ENCODE peak calls at places on chromosomes 16 and 17, in four cellular contexts. One of them, this sample, is unnamed.

GRCh38 chr17:56593741-56594527 is 435 bp downstream of the NOG start:
- DNase-seq in GM23248: peak
- DNase-seq in SK-N-SH: peak
- DNase-seq in GM23338: peak
- DNase-seq in this sample: peak

GRCh38 chr17:74652020-74652419 is 28.5 kb upstream of the CD300E start:
- DNase-seq in SK-N-SH: peak
- DNase-seq in GM23248: no peak
- DNase-seq in GM23338: no peak
- DNase-seq in this sample: no peak

GRCh38 chr17:36082062-36082461 is 7.9 kb downstream of the CCL3 start:
- DNase-seq in SK-N-SH: no peak
- DNase-seq in GM23338: no peak
- DNase-seq in GM23248: no peak
- DNase-seq in this sample: peak

GRCh38 chr17:45096141-45096540 is 35.0 kb downstream of the NMT1 start:
- DNase-seq in GM23338: peak
- DNase-seq in SK-N-SH: no peak
- DNase-seq in GM23248: peak
- DNase-seq in this sample: no peak

GRCh38 chr16:8622315-8622656 is 788 bp downstream of the METTL22 start:
- DNase-seq in SK-N-SH: peak
- DNase-seq in GM23338: no peak
- DNase-seq in GM23248: no peak
- DNase-seq in this sample: peak

GRCh38 chr17:57739402-57740224 is 5.5 kb downstream of the CCDC182 start:
- DNase-seq in SK-N-SH: peak
- DNase-seq in GM23248: peak
- DNase-seq in GM23338: peak
- DNase-seq in this sample: peak

GRCh38 chr17:39455919-39456318 is 4.9 kb upstream of the MED1 start:
- DNase-seq in GM23338: no peak
- DNase-seq in GM23248: no peak
- DNase-seq in SK-N-SH: no peak
- DNase-seq in this sample: no peak

GRCh38 chr17:20010099-20010863 is 1.1 kb downstream of the SPECC1 start:
- DNase-seq in SK-N-SH: peak
- DNase-seq in GM23338: peak
- DNase-seq in GM23248: peak
- DNase-seq in this sample: peak

GRCh38 chr16:59913666-59914065 is 1179.5 kb upstream of the GOT2 start:
- DNase-seq in GM23248: no peak
- DNase-seq in GM23338: no peak
- DNase-seq in SK-N-SH: no peak
- DNase-seq in this sample: no peak

DNA sequence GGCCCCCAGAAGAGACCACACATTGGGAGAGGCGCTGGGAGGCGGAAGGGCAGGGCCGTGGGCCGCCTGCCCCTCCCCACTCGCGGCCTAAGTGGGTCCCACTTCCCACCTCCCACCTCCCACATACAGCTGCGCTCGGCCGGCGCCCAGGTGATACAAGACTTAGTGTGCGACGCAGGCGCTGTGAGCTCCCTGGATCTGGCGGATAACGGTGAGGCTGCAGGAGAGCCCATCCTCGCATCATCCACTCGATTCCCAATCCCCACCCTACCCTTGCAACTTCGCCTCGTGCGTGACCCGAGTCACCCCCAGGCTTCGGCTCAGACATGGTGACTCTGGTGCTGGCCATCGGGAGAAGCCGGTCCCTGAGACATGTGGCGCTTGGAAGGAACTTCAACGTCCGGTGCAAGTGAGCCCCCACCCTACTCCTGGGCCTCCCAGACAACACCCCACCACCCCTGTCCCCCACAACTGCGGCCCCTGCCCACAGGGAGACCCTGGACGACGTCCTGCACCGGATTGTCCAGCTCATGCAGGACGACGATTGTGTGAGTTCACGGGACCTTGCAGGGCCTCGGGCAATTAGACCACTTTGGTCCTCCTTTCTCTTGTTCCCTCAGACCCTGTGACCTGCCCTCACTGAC is 3.9 kb downstream of the CARMIL2 start:
- DNase-seq in SK-N-SH: no peak
- DNase-seq in GM23338: peak
- DNase-seq in GM23248: no peak
- DNase-seq in this sample: no peak
- TF ChIP-seq EZH2phosphoT487 in SK-N-SH: no peak
- TF ChIP-seq EZH2phosphoT487 in GM23338: no peak
- TF ChIP-seq EZH2phosphoT487 in GM23248: no peak
- TF ChIP-seq EZH2phosphoT487 in this sample: no peak

GRCh38 chr16:48526958-48527331 is 83.0 kb downstream of the N4BP1 start:
- DNase-seq in GM23338: no peak
- DNase-seq in GM23248: no peak
- DNase-seq in SK-N-SH: no peak
- DNase-seq in this sample: no peak
- H3K4me3 ChIP-seq in GM23338: no peak
- H3K4me3 ChIP-seq in GM23248: no peak
- H3K4me3 ChIP-seq in SK-N-SH: no peak
- H3K4me3 ChIP-seq in this sample: no peak

DNA sequence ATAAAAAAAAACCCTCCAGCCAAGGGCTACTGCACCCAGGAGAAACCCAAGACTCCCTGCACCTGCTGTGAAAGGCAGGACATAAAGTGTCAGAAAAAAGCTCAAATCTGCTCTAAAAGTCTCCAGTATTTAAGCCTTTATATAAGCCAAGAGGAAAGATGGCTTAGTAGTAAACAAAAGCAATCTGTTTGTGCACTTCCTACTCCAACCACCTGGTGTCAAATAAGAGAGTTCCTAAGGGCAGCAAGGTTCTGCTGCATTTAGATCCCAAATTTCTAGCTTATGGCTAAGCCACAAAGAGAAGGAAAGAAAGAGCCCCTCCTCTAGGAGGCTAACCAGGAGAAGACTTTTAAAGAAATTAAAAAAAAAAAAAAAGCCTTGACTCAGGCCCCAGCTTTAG is 20.6 kb downstream of the ACSM1 start:
- DNase-seq in GM23338: no peak
- DNase-seq in SK-N-SH: no peak
- DNase-seq in GM23248: no peak
- DNase-seq in this sample: no peak
- TF ChIP-seq EZH2phosphoT487 in GM23338: no peak
- TF ChIP-seq EZH2phosphoT487 in SK-N-SH: no peak
- TF ChIP-seq EZH2phosphoT487 in GM23248: no peak
- TF ChIP-seq EZH2phosphoT487 in this sample: no peak

GRCh38 chr17:34582185-34582900 is 3.0 kb downstream of the TMEM132E start:
- DNase-seq in GM23248: peak
- DNase-seq in GM23338: peak
- DNase-seq in SK-N-SH: peak
- DNase-seq in this sample: no peak

GRCh38 chr17:34582901-34583245 is 3.5 kb downstream of the TMEM132E start:
- DNase-seq in GM23248: no peak
- DNase-seq in SK-N-SH: no peak
- DNase-seq in GM23338: no peak
- DNase-seq in this sample: no peak

GRCh38 chr17:34579979-34580684 is 750 bp downstream of the TMEM132E start:
- DNase-seq in SK-N-SH: peak
- DNase-seq in GM23248: peak
- DNase-seq in GM23338: peak
- DNase-seq in this sample: peak

GRCh38 chr17:34580685-34581445 is 1.5 kb downstream of the TMEM132E start:
- DNase-seq in SK-N-SH: peak
- DNase-seq in GM23248: peak
- DNase-seq in GM23338: peak
- DNase-seq in this sample: no peak

GRCh38 chr17:34581446-34582184 is 2.2 kb downstream of the TMEM132E start:
- DNase-seq in GM23338: peak
- DNase-seq in GM23248: peak
- DNase-seq in SK-N-SH: peak
- DNase-seq in this sample: no peak
- H3K4me3 ChIP-seq in GM23338: peak
- H3K4me3 ChIP-seq in GM23248: peak
- H3K4me3 ChIP-seq in SK-N-SH: no peak
- H3K4me3 ChIP-seq in this sample: no peak

GRCh38 chr16:83706394-83706793 is 101.4 kb upstream of the HSBP1 start:
- DNase-seq in SK-N-SH: no peak
- DNase-seq in GM23248: peak
- DNase-seq in GM23338: no peak
- DNase-seq in this sample: no peak
- TF ChIP-seq EZH2phosphoT487 in SK-N-SH: no peak
- TF ChIP-seq EZH2phosphoT487 in GM23248: no peak
- TF ChIP-seq EZH2phosphoT487 in GM23338: no peak
- TF ChIP-seq EZH2phosphoT487 in this sample: no peak

DNA sequence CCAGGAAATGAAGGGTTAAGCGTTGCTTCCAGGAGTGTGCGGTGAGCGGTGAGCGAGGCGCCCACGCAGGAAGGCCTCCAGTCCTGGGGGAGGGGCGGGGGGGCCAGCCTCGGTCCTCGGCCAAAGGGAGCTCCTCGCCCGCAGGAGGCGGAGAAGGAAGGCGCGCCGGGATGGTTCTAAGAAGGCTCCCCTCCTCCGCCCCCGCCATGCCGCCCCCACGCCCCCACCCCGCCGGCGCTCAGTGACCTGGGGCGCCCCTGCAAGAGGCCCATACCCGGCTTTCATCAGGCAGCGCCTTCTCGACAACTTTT is 2.2 kb downstream of the RBFOX3 start:
- DNase-seq in SK-N-SH: no peak
- DNase-seq in GM23338: no peak
- DNase-seq in GM23248: no peak
- DNase-seq in this sample: no peak
- H3K4me3 ChIP-seq in SK-N-SH: no peak
- H3K4me3 ChIP-seq in GM23338: peak
- H3K4me3 ChIP-seq in GM23248: no peak
- H3K4me3 ChIP-seq in this sample: no peak

GRCh38 chr16:12758031-12758669 is 45.5 kb downstream of the CPPED1 start:
- DNase-seq in GM23248: no peak
- DNase-seq in SK-N-SH: peak
- DNase-seq in GM23338: no peak
- DNase-seq in this sample: no peak

GRCh38 chr16:12757546-12757945 is 46.1 kb downstream of the CPPED1 start:
- DNase-seq in GM23248: no peak
- DNase-seq in GM23338: no peak
- DNase-seq in SK-N-SH: no peak
- DNase-seq in this sample: no peak

GRCh38 chr16:12763517-12763916 is 40.2 kb downstream of the CPPED1 start:
- DNase-seq in SK-N-SH: peak
- DNase-seq in GM23338: no peak
- DNase-seq in GM23248: no peak
- DNase-seq in this sample: no peak

GRCh38 chr16:12758670-12759558 is 44.8 kb downstream of the CPPED1 start:
- DNase-seq in SK-N-SH: no peak
- DNase-seq in GM23338: no peak
- DNase-seq in GM23248: no peak
- DNase-seq in this sample: no peak

DNA sequence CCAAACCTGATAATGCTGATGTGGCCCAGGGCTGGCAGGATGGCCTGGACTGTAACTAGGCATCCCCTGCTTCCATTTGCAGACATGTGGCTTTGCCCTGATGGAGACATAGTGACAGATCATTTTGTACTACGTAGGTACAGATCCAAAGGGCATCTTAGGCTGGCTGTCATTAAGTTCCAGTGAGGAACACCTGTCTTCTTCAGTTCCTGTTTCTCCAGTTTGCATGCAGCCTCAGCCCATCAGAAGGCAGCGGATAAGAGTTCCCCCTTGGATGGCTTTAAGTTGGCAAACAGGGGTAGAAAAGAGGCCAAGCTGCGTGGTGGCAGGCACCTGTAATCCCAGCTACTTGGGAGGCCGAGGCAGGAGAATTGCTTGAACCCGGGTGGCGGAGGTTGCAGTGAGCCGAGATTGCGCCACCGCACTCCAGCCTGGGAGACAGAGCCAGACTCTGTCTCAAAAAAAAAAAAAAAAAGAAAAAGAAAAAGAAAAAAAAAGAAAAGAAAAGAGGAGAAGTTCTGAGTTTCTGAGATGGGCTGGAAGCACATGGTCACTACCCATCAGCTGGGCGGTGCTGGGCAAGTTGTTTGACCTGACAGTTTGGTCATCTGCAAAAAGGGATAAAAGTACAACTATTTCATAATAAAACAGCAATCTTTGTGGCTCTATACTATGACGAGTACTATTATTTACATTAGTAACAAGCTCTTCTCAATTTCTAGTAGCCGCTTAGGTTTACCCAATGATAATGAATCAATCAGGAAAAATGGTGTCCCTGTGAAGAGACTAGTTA is 42.7 kb downstream of the CPPED1 start:
- DNase-seq in SK-N-SH: no peak
- DNase-seq in GM23248: no peak
- DNase-seq in GM23338: no peak
- DNase-seq in this sample: no peak
- TF ChIP-seq EZH2phosphoT487 in SK-N-SH: no peak
- TF ChIP-seq EZH2phosphoT487 in GM23248: no peak
- TF ChIP-seq EZH2phosphoT487 in GM23338: no peak
- TF ChIP-seq EZH2phosphoT487 in this sample: no peak

GRCh38 chr17:51060396-51060795 is 60.3 kb downstream of the SPAG9 start:
- DNase-seq in GM23338: no peak
- DNase-seq in SK-N-SH: no peak
- DNase-seq in GM23248: no peak
- DNase-seq in this sample: no peak

GRCh38 chr17:51054748-51055147 is 65.9 kb downstream of the SPAG9 start:
- DNase-seq in GM23248: no peak
- DNase-seq in SK-N-SH: no peak
- DNase-seq in GM23338: no peak
- DNase-seq in this sample: no peak

GRCh38 chr17:51059781-51060180 is 60.9 kb downstream of the SPAG9 start:
- DNase-seq in GM23248: peak
- DNase-seq in GM23338: no peak
- DNase-seq in SK-N-SH: no peak
- DNase-seq in this sample: no peak

GRCh38 chr17:51057534-51057933 is 63.1 kb downstream of the SPAG9 start:
- DNase-seq in GM23248: peak
- DNase-seq in SK-N-SH: no peak
- DNase-seq in GM23338: no peak
- DNase-seq in this sample: no peak

DNA sequence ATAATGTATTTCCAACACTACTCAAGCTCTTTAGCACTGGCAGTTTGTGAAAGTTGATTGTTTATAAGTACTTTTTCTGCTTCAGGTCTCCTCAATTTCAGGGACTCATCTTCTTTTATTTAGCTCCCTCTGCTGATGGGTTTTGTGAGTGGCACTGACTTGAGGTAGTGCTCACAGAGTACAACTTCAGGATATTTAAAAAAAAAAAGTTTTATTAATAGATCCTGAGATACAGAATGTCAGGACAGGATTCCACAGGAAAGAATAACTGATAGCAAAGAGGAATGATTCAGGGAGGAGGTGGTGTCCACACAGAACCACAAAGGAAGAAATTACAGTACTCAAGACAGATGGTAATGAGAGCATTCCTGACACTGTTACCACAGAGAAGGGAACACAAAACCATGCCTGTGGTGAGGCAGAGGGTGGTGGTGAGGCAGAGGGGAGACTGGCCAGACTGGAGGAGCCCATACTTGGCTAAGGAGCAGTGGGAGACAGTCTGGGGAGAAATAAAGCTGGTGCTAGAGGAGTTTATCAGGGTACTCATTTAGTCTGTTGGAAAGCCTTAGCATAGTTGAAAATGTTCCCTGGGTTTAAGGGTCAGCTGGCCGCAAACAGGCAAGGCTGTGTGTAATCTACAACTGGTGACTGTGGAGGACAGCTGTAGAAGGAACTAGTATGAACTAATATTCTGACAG is 63.7 kb downstream of the SPAG9 start:
- DNase-seq in SK-N-SH: peak
- DNase-seq in GM23248: peak
- DNase-seq in GM23338: peak
- DNase-seq in this sample: peak
- H3K4me3 ChIP-seq in SK-N-SH: peak
- H3K4me3 ChIP-seq in GM23248: peak
- H3K4me3 ChIP-seq in GM23338: no peak
- H3K4me3 ChIP-seq in this sample: no peak